ENCODE peak calls at places on chromosomes 2 and 18, in ten cellular contexts. F is mucosa of descending colon, V is A549, J is GM13977, M is HFFc6, L is BJ, K is type B pancreatic cell, D is GM20000, O is pancreas, Z is body of pancreas. X is an unnamed sample.

GRCh38 chr2:209721497-209721896 is 50.1 kb upstream of the UNC80 start:
- DNase-seq in F (no peak), V (no peak), J (no peak), M (peak; percentile 17), L (peak; percentile 6), K (no peak), D (no peak), O (no peak), Z (no peak), X (no peak)

GRCh38 chr2:100265226-100265625 is 57.1 kb downstream of the LONRF2 start:
- DNase-seq in F (no peak), V (no peak), J (no peak), M (no peak), L (no peak), K (no peak), D (no peak), O (no peak), Z (no peak), X (no peak)

GRCh38 chr18:79458131-79458838 is 62.6 kb downstream of the NFATC1 start:
- DNase-seq in F (no peak), V (peak; percentile 44), J (no peak), M (peak; percentile 70), L (peak; percentile 44), K (no peak), D (no peak), O (peak; percentile 70), Z (peak; percentile 55), X (no peak)

GRCh38 chr2:8090748-8091700 is 590.8 kb upstream of the ID2 start:
- DNase-seq in F (peak; percentile 64), V (peak; percentile 76), J (no peak), M (peak; percentile 87), L (peak; percentile 58), K (no peak), D (peak; percentile 11), O (no peak), Z (peak; percentile 42), X (peak; percentile 86)

GRCh38 chr2:12456293-12457151 is 260.2 kb upstream of the TRIB2 start:
- DNase-seq in F (peak; percentile 85), V (peak; percentile 48), J (peak; percentile 68), M (peak; percentile 96), L (peak; percentile 98), K (no peak), D (peak; percentile 56), O (peak; percentile 60), Z (peak; percentile 90), X (peak; percentile 85)

GRCh38 chr2:42777883-42778805 is 14.2 kb upstream of the OXER1 start:
- DNase-seq in F (no peak), V (no peak), J (no peak), M (peak; percentile 36), L (no peak), K (no peak), D (no peak), O (no peak), Z (no peak), X (no peak)

GRCh38 chr2:84847326-84848050 is 33.4 kb downstream of the TRABD2A start:
- DNase-seq in F (no peak), V (no peak), J (no peak), M (no peak), L (no peak), K (no peak), D (no peak), O (no peak), Z (no peak), X (no peak)

GRCh38 chr2:1883476-1883875 is 139.2 kb upstream of the PXDN start:
- DNase-seq in F (no peak), V (no peak), J (no peak), M (no peak), L (no peak), K (no peak), D (no peak), O (no peak), Z (no peak), X (no peak)

GRCh38 chr2:3634631-3635091 is 23.3 kb upstream of the ALLC start:
- DNase-seq in F (no peak), V (no peak), J (no peak), M (no peak), L (no peak), K (peak; percentile 57), D (no peak), O (no peak), Z (no peak), X (no peak)

GRCh38 chr2:203786912-203787311 is 80.5 kb downstream of the CD28 start:
- DNase-seq in F (no peak), V (no peak), J (no peak), M (no peak), L (no peak), K (no peak), D (no peak), O (no peak), Z (no peak), X (no peak)

GRCh38 chr2:234111523-234111922 is 61.0 kb downstream of the SPP2 start:
- DNase-seq in F (no peak), V (peak; percentile 62), J (no peak), M (peak; percentile 25), L (no peak), K (no peak), D (no peak), O (no peak), Z (no peak), X (no peak)

GRCh38 chr2:190119257-190119656 is 56.7 kb upstream of the MSTN start:
- DNase-seq in F (no peak), V (no peak), J (no peak), M (no peak), L (no peak), K (no peak), D (no peak), O (no peak), Z (peak; percentile 59), X (peak; percentile 51)

GRCh38 chr2:21281876-21282514 is 158.2 kb downstream of the TDRD15 start:
- DNase-seq in F (no peak), V (no peak), J (no peak), M (no peak), L (no peak), K (no peak), D (no peak), O (no peak), Z (no peak), X (no peak)

GRCh38 chr2:231334179-231334930 is 61.2 kb upstream of the B3GNT7 start:
- DNase-seq in F (no peak), V (no peak), J (no peak), M (no peak), L (no peak), K (no peak), D (no peak), O (no peak), Z (no peak), X (no peak)

GRCh38 chr18:616380-616995 is 19.7 kb downstream of the CLUL1 start:
- DNase-seq in F (no peak), V (peak; percentile 47), J (peak; percentile 35), M (peak; percentile 30), L (no peak), K (no peak), D (peak; percentile 40), O (no peak), Z (peak; percentile 13), X (no peak)

GRCh38 chr2:108933691-108934117 is 55.3 kb downstream of the EDAR start:
- DNase-seq in F (no peak), V (no peak), J (no peak), M (no peak), L (no peak), K (no peak), D (no peak), O (no peak), Z (no peak), X (no peak)

GRCh38 chr2:94993176-94994062 is 32.1 kb upstream of the MAL start:
- DNase-seq in F (no peak), V (no peak), J (no peak), M (no peak), L (no peak), K (no peak), D (no peak), O (no peak), Z (no peak), X (no peak)

GRCh38 chr18:63339920-63340484 is 20.4 kb upstream of the BCL2 start:
- DNase-seq in F (no peak), V (peak; percentile 30), J (no peak), M (peak; percentile 18), L (no peak), K (no peak), D (no peak), O (no peak), Z (peak; percentile 47), X (peak; percentile 75)
- TF ChIP-seq CTCF in F (peak; percentile 46), V (peak; percentile 45), J (peak; percentile 59), M (peak; percentile 83), L (peak; percentile 60), K (peak; percentile 79), D (no peak), O (peak; percentile 38), Z (peak; percentile 11), X (peak; percentile 73)

GRCh38 chr18:70672581-70672980 is 383.7 kb downstream of the SOCS6 start:
- DNase-seq in F (no peak), V (no peak), J (no peak), M (no peak), L (no peak), K (no peak), D (no peak), O (no peak), Z (no peak), X (peak; percentile 18)
- TF ChIP-seq CTCF in F (no peak), V (no peak), J (no peak), M (no peak), L (no peak), K (no peak), D (no peak), O (no peak), Z (no peak), X (no peak)

DNA sequence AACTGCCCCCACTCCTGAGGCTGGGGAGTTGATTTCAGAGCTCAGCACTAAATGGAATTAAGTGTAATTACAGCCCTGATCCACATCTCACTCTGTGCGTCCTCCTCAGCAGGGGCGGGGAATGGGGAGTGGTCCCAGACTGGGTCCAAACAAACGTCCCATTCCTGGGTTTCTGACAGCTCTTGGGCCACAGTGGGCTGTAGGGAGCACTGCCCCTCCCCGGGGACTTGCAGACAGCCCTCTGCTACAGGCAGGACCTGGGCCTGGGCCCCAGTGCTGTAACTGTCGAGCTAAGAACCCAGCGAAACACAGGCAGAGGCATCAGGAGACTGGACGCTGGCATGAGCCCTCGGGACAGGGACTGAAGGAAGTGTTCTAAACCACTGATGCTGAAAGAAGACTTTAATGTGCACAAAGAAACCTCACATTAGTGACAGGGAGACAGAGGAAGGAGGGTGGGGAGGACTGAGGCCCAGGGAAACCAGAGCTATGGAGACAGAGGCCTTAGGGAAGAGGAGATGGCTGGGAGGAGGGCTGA is 5.7 kb upstream of the SEMA4C start:
- DNase-seq in F (no peak), V (no peak), J (no peak), M (no peak), L (no peak), K (no peak), D (no peak), O (no peak), Z (no peak), X (no peak)
- TF ChIP-seq CTCF in F (no peak), V (no peak), J (no peak), M (peak; percentile 10), L (no peak), K (peak; percentile 53), D (no peak), O (no peak), Z (no peak), X (no peak)

DNA sequence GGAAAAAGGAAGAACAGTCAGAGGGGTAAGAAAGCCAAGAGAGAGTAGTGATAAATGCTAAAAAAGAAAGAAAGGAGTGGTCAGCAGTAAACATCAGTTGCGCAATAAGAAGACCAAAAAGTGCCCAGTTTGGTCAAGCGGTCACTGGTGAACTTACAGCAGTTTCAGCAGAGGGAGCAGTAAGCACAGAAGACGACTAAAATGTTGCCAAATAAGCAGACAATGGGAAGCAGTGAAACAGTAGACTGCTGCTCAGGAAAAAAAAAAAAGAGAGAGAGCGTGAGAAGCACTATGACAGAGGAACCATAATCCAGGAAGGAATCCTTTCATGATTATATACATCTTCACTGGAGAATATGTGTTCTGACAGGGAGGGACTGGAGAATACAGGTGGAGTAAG is 45.8 kb downstream of the DNAJC10 start:
- DNase-seq in F (no peak), V (no peak), J (no peak), M (no peak), L (no peak), K (no peak), D (no peak), O (no peak), Z (no peak), X (no peak)
- TF ChIP-seq CTCF in F (no peak), V (no peak), J (no peak), M (peak; percentile 6), L (no peak), K (peak; percentile 20), D (no peak), O (no peak), Z (no peak), X (no peak)